ENCODE peak calls at places on chromosomes 2 and 18, in five cellular contexts. One of them, this sample, is unnamed.

GRCh38 chr2:238952261-238952924 is 104.5 kb downstream of the TWIST2 start:
- DNase-seq in cardiac muscle cell: no peak
- DNase-seq in tibial artery: no peak
- DNase-seq in RWPE1: no peak
- DNase-seq in progenitor cell of endocrine pancreas: no peak
- DNase-seq in this sample: no peak

GRCh38 chr2:65800998-65801397 is 368.6 kb upstream of the SPRED2 start:
- DNase-seq in tibial artery: no peak
- DNase-seq in progenitor cell of endocrine pancreas: no peak
- DNase-seq in cardiac muscle cell: no peak
- DNase-seq in RWPE1: no peak
- DNase-seq in this sample: no peak

GRCh38 chr2:52082646-52083045 is 1050.7 kb upstream of the NRXN1 start:
- DNase-seq in RWPE1: no peak
- DNase-seq in progenitor cell of endocrine pancreas: no peak
- DNase-seq in cardiac muscle cell: no peak
- DNase-seq in tibial artery: no peak
- DNase-seq in this sample: no peak

GRCh38 chr2:238567067-238567855 is 140.5 kb downstream of the ASB1 start:
- DNase-seq in RWPE1: no peak
- DNase-seq in cardiac muscle cell: no peak
- DNase-seq in progenitor cell of endocrine pancreas: no peak
- DNase-seq in tibial artery: peak; percentile 59
- DNase-seq in this sample: no peak

GRCh38 chr2:166805753-166806152 is 82.5 kb upstream of the XIRP2 start:
- DNase-seq in cardiac muscle cell: peak; percentile 23
- DNase-seq in progenitor cell of endocrine pancreas: no peak
- DNase-seq in tibial artery: no peak
- DNase-seq in RWPE1: no peak
- DNase-seq in this sample: no peak

GRCh38 chr2:53572696-53573095 is 194.9 kb upstream of the CHAC2 start:
- DNase-seq in RWPE1: no peak
- DNase-seq in progenitor cell of endocrine pancreas: no peak
- DNase-seq in cardiac muscle cell: no peak
- DNase-seq in tibial artery: no peak
- DNase-seq in this sample: no peak

GRCh38 chr2:136582631-136583205 is 182.6 kb upstream of the THSD7B start:
- DNase-seq in cardiac muscle cell: peak; percentile 66
- DNase-seq in progenitor cell of endocrine pancreas: peak; percentile 53
- DNase-seq in RWPE1: peak; percentile 19
- DNase-seq in tibial artery: no peak
- DNase-seq in this sample: no peak

GRCh38 chr18:10923671-10924070 is 225.7 kb downstream of the PIEZO2 start:
- DNase-seq in tibial artery: no peak
- DNase-seq in progenitor cell of endocrine pancreas: no peak
- DNase-seq in RWPE1: no peak
- DNase-seq in cardiac muscle cell: no peak
- DNase-seq in this sample: no peak

GRCh38 chr2:42045956-42046748 is 1.7 kb upstream of the PKDCC start:
- DNase-seq in progenitor cell of endocrine pancreas: no peak
- DNase-seq in tibial artery: no peak
- DNase-seq in cardiac muscle cell: peak; percentile 35
- DNase-seq in RWPE1: no peak
- DNase-seq in this sample: no peak

GRCh38 chr2:126239560-126239959 is 416.4 kb upstream of the GYPC start:
- DNase-seq in tibial artery: no peak
- DNase-seq in progenitor cell of endocrine pancreas: no peak
- DNase-seq in cardiac muscle cell: no peak
- DNase-seq in RWPE1: no peak
- DNase-seq in this sample: no peak

GRCh38 chr2:35973737-35974132 is 381.8 kb upstream of the CRIM1 start:
- DNase-seq in cardiac muscle cell: no peak
- DNase-seq in progenitor cell of endocrine pancreas: no peak
- DNase-seq in tibial artery: no peak
- DNase-seq in RWPE1: no peak
- DNase-seq in this sample: no peak

GRCh38 chr2:43343573-43344304 is 117.3 kb upstream of the ZFP36L2 start:
- DNase-seq in tibial artery: peak; percentile 92
- DNase-seq in cardiac muscle cell: peak; percentile 41
- DNase-seq in progenitor cell of endocrine pancreas: no peak
- DNase-seq in RWPE1: no peak
- DNase-seq in this sample: peak; percentile 55

GRCh38 chr2:168658706-168659105 is 143.7 kb upstream of the NOSTRIN start:
- DNase-seq in RWPE1: no peak
- DNase-seq in cardiac muscle cell: no peak
- DNase-seq in tibial artery: no peak
- DNase-seq in progenitor cell of endocrine pancreas: no peak
- DNase-seq in this sample: no peak

GRCh38 chr2:196249860-196250259 is 78.5 kb upstream of the STK17B start:
- DNase-seq in RWPE1: no peak
- DNase-seq in tibial artery: no peak
- DNase-seq in cardiac muscle cell: no peak
- DNase-seq in progenitor cell of endocrine pancreas: no peak
- DNase-seq in this sample: no peak

GRCh38 chr2:70977605-70978205 is 725 bp upstream of the ANKRD53 start:
- DNase-seq in tibial artery: peak; percentile 74
- DNase-seq in cardiac muscle cell: no peak
- DNase-seq in progenitor cell of endocrine pancreas: no peak
- DNase-seq in RWPE1: peak; percentile 34
- DNase-seq in this sample: peak; percentile 82

GRCh38 chr2:68978098-68978497 is 3.7 kb downstream of the GKN1 start:
- DNase-seq in RWPE1: no peak
- DNase-seq in tibial artery: no peak
- DNase-seq in cardiac muscle cell: no peak
- DNase-seq in progenitor cell of endocrine pancreas: no peak
- DNase-seq in this sample: no peak

GRCh38 chr2:44360749-44361329 is 455 bp downstream of the PREPL start:
- DNase-seq in progenitor cell of endocrine pancreas: no peak
- DNase-seq in tibial artery: no peak
- DNase-seq in RWPE1: peak; percentile 24
- DNase-seq in cardiac muscle cell: no peak
- DNase-seq in this sample: no peak

GRCh38 chr18:36316246-36316645 is 18.7 kb downstream of the FHOD3 start:
- DNase-seq in progenitor cell of endocrine pancreas: no peak
- DNase-seq in tibial artery: no peak
- DNase-seq in cardiac muscle cell: no peak
- DNase-seq in RWPE1: no peak
- DNase-seq in this sample: no peak

GRCh38 chr2:65164379-65165023 is 34.6 kb upstream of the RAB1A start:
- DNase-seq in RWPE1: no peak
- DNase-seq in progenitor cell of endocrine pancreas: no peak
- DNase-seq in tibial artery: no peak
- DNase-seq in cardiac muscle cell: peak; percentile 12
- DNase-seq in this sample: no peak

GRCh38 chr2:43508209-43508608 is 87.6 kb downstream of the THADA start:
- DNase-seq in RWPE1: no peak
- DNase-seq in tibial artery: no peak
- DNase-seq in cardiac muscle cell: no peak
- DNase-seq in progenitor cell of endocrine pancreas: no peak
- DNase-seq in this sample: no peak

GRCh38 chr2:133753665-133754064 is 185.4 kb upstream of the NCKAP5 start:
- DNase-seq in progenitor cell of endocrine pancreas: no peak
- DNase-seq in tibial artery: no peak
- DNase-seq in RWPE1: no peak
- DNase-seq in cardiac muscle cell: peak; percentile 36
- DNase-seq in this sample: no peak

GRCh38 chr2:233075966-233076339 is 15.8 kb downstream of the INPP5D start:
- DNase-seq in tibial artery: peak; percentile 37
- DNase-seq in RWPE1: no peak
- DNase-seq in progenitor cell of endocrine pancreas: no peak
- DNase-seq in cardiac muscle cell: no peak
- DNase-seq in this sample: no peak

GRCh38 chr2:137975280-137976271 is 11.3 kb downstream of the HNMT start:
- DNase-seq in RWPE1: peak; percentile 29
- DNase-seq in progenitor cell of endocrine pancreas: no peak
- DNase-seq in tibial artery: no peak
- DNase-seq in cardiac muscle cell: no peak
- DNase-seq in this sample: no peak

GRCh38 chr2:224778474-224778877 is 62.3 kb upstream of the CCDC195 start:
- DNase-seq in tibial artery: peak; percentile 69
- DNase-seq in RWPE1: peak; percentile 56
- DNase-seq in progenitor cell of endocrine pancreas: peak; percentile 21
- DNase-seq in cardiac muscle cell: peak; percentile 41
- DNase-seq in this sample: peak; percentile 39

GRCh38 chr18:59460060-59460395 is 101.0 kb upstream of the LMAN1 start:
- DNase-seq in RWPE1: no peak
- DNase-seq in progenitor cell of endocrine pancreas: no peak
- DNase-seq in tibial artery: no peak
- DNase-seq in cardiac muscle cell: peak; percentile 41
- DNase-seq in this sample: no peak

GRCh38 chr2:47088371-47089082 is 66.6 kb downstream of the STPG4 start:
- DNase-seq in progenitor cell of endocrine pancreas: no peak
- DNase-seq in cardiac muscle cell: no peak
- DNase-seq in tibial artery: no peak
- DNase-seq in RWPE1: no peak
- DNase-seq in this sample: no peak

GRCh38 chr18:45008694-45009372 is 328.1 kb downstream of the SETBP1 start:
- DNase-seq in progenitor cell of endocrine pancreas: no peak
- DNase-seq in tibial artery: no peak
- DNase-seq in RWPE1: no peak
- DNase-seq in cardiac muscle cell: no peak
- DNase-seq in this sample: no peak

GRCh38 chr18:72869786-72870185 is 2.0 kb upstream of the NETO1 start:
- DNase-seq in tibial artery: no peak
- DNase-seq in RWPE1: no peak
- DNase-seq in cardiac muscle cell: peak; percentile 20
- DNase-seq in progenitor cell of endocrine pancreas: no peak
- DNase-seq in this sample: no peak

GRCh38 chr2:234979204-234980167 is 27.7 kb downstream of the SH3BP4 start:
- DNase-seq in progenitor cell of endocrine pancreas: no peak
- DNase-seq in cardiac muscle cell: no peak
- DNase-seq in tibial artery: no peak
- DNase-seq in RWPE1: no peak
- DNase-seq in this sample: no peak

GRCh38 chr2:72289283-72289682 is 141.6 kb upstream of the CYP26B1 start:
- DNase-seq in tibial artery: no peak
- DNase-seq in progenitor cell of endocrine pancreas: no peak
- DNase-seq in cardiac muscle cell: no peak
- DNase-seq in RWPE1: no peak
- DNase-seq in this sample: no peak

GRCh38 chr2:127025357-127026062 is 81.4 kb downstream of the BIN1 start:
- DNase-seq in progenitor cell of endocrine pancreas: peak; percentile 58
- DNase-seq in RWPE1: peak; percentile 45
- DNase-seq in tibial artery: peak; percentile 77
- DNase-seq in cardiac muscle cell: peak; percentile 91
- DNase-seq in this sample: no peak

GRCh38 chr2:73842739-73843019 is 13.9 kb downstream of the STAMBP start:
- DNase-seq in progenitor cell of endocrine pancreas: no peak
- DNase-seq in RWPE1: no peak
- DNase-seq in cardiac muscle cell: no peak
- DNase-seq in tibial artery: no peak
- DNase-seq in this sample: no peak

GRCh38 chr2:23651187-23651983 is 266.4 kb downstream of the KLHL29 start:
- DNase-seq in tibial artery: no peak
- DNase-seq in progenitor cell of endocrine pancreas: no peak
- DNase-seq in RWPE1: peak; percentile 73
- DNase-seq in cardiac muscle cell: no peak
- DNase-seq in this sample: no peak

GRCh38 chr2:141348481-141348880 is 782.3 kb downstream of the LRP1B start:
- DNase-seq in progenitor cell of endocrine pancreas: no peak
- DNase-seq in cardiac muscle cell: no peak
- DNase-seq in RWPE1: no peak
- DNase-seq in tibial artery: no peak
- DNase-seq in this sample: no peak

GRCh38 chr18:54223568-54224241 is 764 bp downstream of the MBD2 start:
- DNase-seq in tibial artery: no peak
- DNase-seq in RWPE1: peak; percentile 49
- DNase-seq in cardiac muscle cell: peak; percentile 48
- DNase-seq in progenitor cell of endocrine pancreas: no peak
- DNase-seq in this sample: peak; percentile 78

GRCh38 chr2:212777020-212777491 is 238.5 kb upstream of the ERBB4 start:
- DNase-seq in RWPE1: peak; percentile 30
- DNase-seq in progenitor cell of endocrine pancreas: no peak
- DNase-seq in cardiac muscle cell: peak; percentile 47
- DNase-seq in tibial artery: no peak
- DNase-seq in this sample: no peak

GRCh38 chr18:30533716-30534115 is 508.8 kb downstream of the DSC3 start:
- DNase-seq in progenitor cell of endocrine pancreas: no peak
- DNase-seq in RWPE1: no peak
- DNase-seq in tibial artery: no peak
- DNase-seq in cardiac muscle cell: no peak
- DNase-seq in this sample: no peak

GRCh38 chr2:30666307-30666874 is 140.9 kb downstream of the CAPN13 start:
- DNase-seq in progenitor cell of endocrine pancreas: no peak
- DNase-seq in tibial artery: peak; percentile 66
- DNase-seq in cardiac muscle cell: no peak
- DNase-seq in RWPE1: peak; percentile 49
- DNase-seq in this sample: no peak

GRCh38 chr18:14978962-14979535 is 231.1 kb downstream of the ANKRD30B start:
- DNase-seq in cardiac muscle cell: peak; percentile 0
- DNase-seq in RWPE1: no peak
- DNase-seq in progenitor cell of endocrine pancreas: no peak
- DNase-seq in tibial artery: no peak
- DNase-seq in this sample: no peak
- TF ChIP-seq CTCF in cardiac muscle cell: no peak
- TF ChIP-seq CTCF in RWPE1: peak; percentile 15
- TF ChIP-seq CTCF in progenitor cell of endocrine pancreas: no peak
- TF ChIP-seq CTCF in tibial artery: no peak
- TF ChIP-seq CTCF in this sample: no peak

GRCh38 chr2:205438241-205438640 is 244.1 kb upstream of the NRP2 start:
- DNase-seq in cardiac muscle cell: no peak
- DNase-seq in progenitor cell of endocrine pancreas: no peak
- DNase-seq in RWPE1: no peak
- DNase-seq in tibial artery: no peak
- DNase-seq in this sample: no peak

GRCh38 chr2:205439621-205440020 is 242.7 kb upstream of the NRP2 start:
- DNase-seq in tibial artery: no peak
- DNase-seq in progenitor cell of endocrine pancreas: no peak
- DNase-seq in cardiac muscle cell: no peak
- DNase-seq in RWPE1: no peak
- DNase-seq in this sample: no peak

GRCh38 chr2:205435970-205436369 is 246.3 kb upstream of the NRP2 start:
- DNase-seq in progenitor cell of endocrine pancreas: no peak
- DNase-seq in cardiac muscle cell: no peak
- DNase-seq in RWPE1: no peak
- DNase-seq in tibial artery: no peak
- DNase-seq in this sample: no peak
- TF ChIP-seq CTCF in progenitor cell of endocrine pancreas: no peak
- TF ChIP-seq CTCF in cardiac muscle cell: no peak
- TF ChIP-seq CTCF in RWPE1: no peak
- TF ChIP-seq CTCF in tibial artery: no peak
- TF ChIP-seq CTCF in this sample: no peak

GRCh38 chr2:106304612-106305184 is 110.6 kb upstream of the UXS1 start:
- DNase-seq in tibial artery: no peak
- DNase-seq in RWPE1: no peak
- DNase-seq in cardiac muscle cell: no peak
- DNase-seq in progenitor cell of endocrine pancreas: no peak
- DNase-seq in this sample: no peak

GRCh38 chr2:106307860-106308259 is 113.8 kb upstream of the UXS1 start:
- DNase-seq in tibial artery: no peak
- DNase-seq in RWPE1: no peak
- DNase-seq in cardiac muscle cell: no peak
- DNase-seq in progenitor cell of endocrine pancreas: no peak
- DNase-seq in this sample: no peak

GRCh38 chr2:106306396-106306795 is 112.3 kb upstream of the UXS1 start:
- DNase-seq in tibial artery: no peak
- DNase-seq in cardiac muscle cell: no peak
- DNase-seq in progenitor cell of endocrine pancreas: no peak
- DNase-seq in RWPE1: no peak
- DNase-seq in this sample: no peak
- TF ChIP-seq CTCF in tibial artery: no peak
- TF ChIP-seq CTCF in cardiac muscle cell: no peak
- TF ChIP-seq CTCF in progenitor cell of endocrine pancreas: no peak
- TF ChIP-seq CTCF in RWPE1: no peak
- TF ChIP-seq CTCF in this sample: no peak

GRCh38 chr2:197851451-197851850 is 47.1 kb downstream of the PLCL1 start:
- DNase-seq in RWPE1: no peak
- DNase-seq in progenitor cell of endocrine pancreas: no peak
- DNase-seq in cardiac muscle cell: no peak
- DNase-seq in tibial artery: no peak
- DNase-seq in this sample: no peak
- TF ChIP-seq CTCF in RWPE1: no peak
- TF ChIP-seq CTCF in progenitor cell of endocrine pancreas: no peak
- TF ChIP-seq CTCF in cardiac muscle cell: peak; percentile 14
- TF ChIP-seq CTCF in tibial artery: no peak
- TF ChIP-seq CTCF in this sample: no peak